ENCODE peak calls at places on chromosomes 1 and 21, in five cellular contexts. R, P, C, S and Q are unnamed samples.

GRCh38 chr1:62436039-62436465 is 797 bp upstream of the USP1 start:
- DNase-seq in S (no peak), R (peak; percentile 99), P (peak; percentile 94), C (peak; percentile 94), Q (peak; percentile 95)

GRCh38 chr1:51328279-51328678 is 2.1 kb downstream of the TTC39A start:
- DNase-seq in R (peak; percentile 40), P (no peak), C (no peak), S (no peak), Q (no peak)

GRCh38 chr1:156663178-156663577 is 14.0 kb downstream of the NES start:
- DNase-seq in C (no peak), S (no peak), P (no peak), R (no peak), Q (no peak)

GRCh38 chr1:225963735-225964530 is 22.9 kb upstream of the LEFTY2 start:
- DNase-seq in P (no peak), C (no peak), S (no peak), R (no peak), Q (no peak)

GRCh38 chr1:234276389-234276788 is 96.9 kb upstream of the COA6 start:
- DNase-seq in S (no peak), P (no peak), R (no peak), C (no peak), Q (no peak)

GRCh38 chr21:44364151-44365053 is 11.0 kb downstream of the TRPM2 start:
- DNase-seq in R (no peak), P (no peak), S (no peak), C (no peak), Q (no peak)

GRCh38 chr1:182720465-182720864 is 36.1 kb upstream of the RGS8 start:
- DNase-seq in S (no peak), R (peak; percentile 24), P (no peak), C (no peak), Q (no peak)

GRCh38 chr1:173112129-173112528 is 61.4 kb upstream of the TNFSF18 start:
- DNase-seq in S (peak; percentile 10), R (peak; percentile 13), C (no peak), P (no peak), Q (no peak)

GRCh38 chr1:150820710-150821521 is 12.9 kb upstream of the CTSK start:
- DNase-seq in R (peak; percentile 38), S (no peak), C (no peak), P (no peak), Q (no peak)

GRCh38 chr1:17161137-17161700 is 42.0 kb upstream of the PADI2 start:
- DNase-seq in P (no peak), C (no peak), S (no peak), R (no peak), Q (no peak)

GRCh38 chr1:156083800-156084790 is 1.8 kb upstream of the MEX3A start:
- DNase-seq in S (no peak), C (no peak), R (no peak), P (no peak), Q (no peak)

GRCh38 chr21:42038393-42038792 is 28.2 kb upstream of the ZBTB21 start:
- DNase-seq in C (no peak), P (no peak), R (no peak), S (no peak), Q (no peak)